ENCODE peak calls at places on chromosome 6, in four cellular contexts. One of them, this sample, is unnamed.

GRCh38 chr6:101163611-101164010 is 229.9 kb upstream of the GRIK2 start:
- DNase-seq in HL-60: no peak
- DNase-seq in GM12878: no peak
- DNase-seq in K562: no peak
- DNase-seq in this sample: no peak

GRCh38 chr6:48998574-48998973 is 464.5 kb downstream of the MMUT start:
- DNase-seq in HL-60: no peak
- DNase-seq in K562: no peak
- DNase-seq in GM12878: no peak
- DNase-seq in this sample: no peak

GRCh38 chr6:32226434-32226833 is 2.6 kb upstream of the NOTCH4 start:
- DNase-seq in GM12878: no peak
- DNase-seq in HL-60: no peak
- DNase-seq in K562: no peak
- DNase-seq in this sample: no peak

GRCh38 chr6:166499350-166500163 is 86.9 kb downstream of the RAMACL start:
- DNase-seq in HL-60: no peak
- DNase-seq in K562: no peak
- DNase-seq in GM12878: peak
- DNase-seq in this sample: no peak

GRCh38 chr6:155174576-155175174 is 89.1 kb upstream of the CLDN20 start:
- DNase-seq in HL-60: peak
- DNase-seq in GM12878: no peak
- DNase-seq in K562: peak
- DNase-seq in this sample: peak

GRCh38 chr6:87066449-87067288 is 28.2 kb downstream of the CGA start:
- DNase-seq in K562: peak
- DNase-seq in HL-60: peak
- DNase-seq in GM12878: peak
- DNase-seq in this sample: peak

GRCh38 chr6:31011153-31011552 is 879 bp downstream of the MUC22 start:
- DNase-seq in GM12878: no peak
- DNase-seq in HL-60: no peak
- DNase-seq in K562: no peak
- DNase-seq in this sample: no peak

GRCh38 chr6:116969211-116969863 is 92.3 kb downstream of the RFX6 start:
- DNase-seq in GM12878: no peak
- DNase-seq in K562: peak
- DNase-seq in HL-60: peak
- DNase-seq in this sample: peak

GRCh38 chr6:168093634-168094033 is 14.6 kb upstream of the FRMD1 start:
- DNase-seq in HL-60: no peak
- DNase-seq in K562: no peak
- DNase-seq in GM12878: no peak
- DNase-seq in this sample: no peak

GRCh38 chr6:140833396-140833795 is 1299.3 kb upstream of the GJE1 start:
- DNase-seq in GM12878: no peak
- DNase-seq in HL-60: no peak
- DNase-seq in K562: no peak
- DNase-seq in this sample: no peak

GRCh38 chr6:17812311-17812710 is 105.6 kb upstream of the NUP153 start:
- DNase-seq in HL-60: no peak
- DNase-seq in K562: no peak
- DNase-seq in GM12878: no peak
- DNase-seq in this sample: no peak

GRCh38 chr6:46876126-46876525 is 45.6 kb downstream of the ADGRF5 start:
- DNase-seq in GM12878: no peak
- DNase-seq in K562: no peak
- DNase-seq in HL-60: no peak
- DNase-seq in this sample: no peak

GRCh38 chr6:148223424-148223842 is 119.2 kb upstream of the SASH1 start:
- DNase-seq in HL-60: no peak
- DNase-seq in K562: no peak
- DNase-seq in GM12878: no peak
- DNase-seq in this sample: no peak

GRCh38 chr6:109143191-109143590 is 47.9 kb downstream of the CEP57L1 start:
- DNase-seq in GM12878: no peak
- DNase-seq in HL-60: no peak
- DNase-seq in K562: no peak
- DNase-seq in this sample: no peak

GRCh38 chr6:111843347-111844147 is 29.7 kb downstream of the FYN start:
- DNase-seq in K562: peak
- DNase-seq in HL-60: no peak
- DNase-seq in GM12878: no peak
- DNase-seq in this sample: no peak
- TF ChIP-seq SPI1 in K562: no peak
- TF ChIP-seq SPI1 in HL-60: no peak
- TF ChIP-seq SPI1 in GM12878: no peak
- TF ChIP-seq SPI1 in this sample: no peak

DNA sequence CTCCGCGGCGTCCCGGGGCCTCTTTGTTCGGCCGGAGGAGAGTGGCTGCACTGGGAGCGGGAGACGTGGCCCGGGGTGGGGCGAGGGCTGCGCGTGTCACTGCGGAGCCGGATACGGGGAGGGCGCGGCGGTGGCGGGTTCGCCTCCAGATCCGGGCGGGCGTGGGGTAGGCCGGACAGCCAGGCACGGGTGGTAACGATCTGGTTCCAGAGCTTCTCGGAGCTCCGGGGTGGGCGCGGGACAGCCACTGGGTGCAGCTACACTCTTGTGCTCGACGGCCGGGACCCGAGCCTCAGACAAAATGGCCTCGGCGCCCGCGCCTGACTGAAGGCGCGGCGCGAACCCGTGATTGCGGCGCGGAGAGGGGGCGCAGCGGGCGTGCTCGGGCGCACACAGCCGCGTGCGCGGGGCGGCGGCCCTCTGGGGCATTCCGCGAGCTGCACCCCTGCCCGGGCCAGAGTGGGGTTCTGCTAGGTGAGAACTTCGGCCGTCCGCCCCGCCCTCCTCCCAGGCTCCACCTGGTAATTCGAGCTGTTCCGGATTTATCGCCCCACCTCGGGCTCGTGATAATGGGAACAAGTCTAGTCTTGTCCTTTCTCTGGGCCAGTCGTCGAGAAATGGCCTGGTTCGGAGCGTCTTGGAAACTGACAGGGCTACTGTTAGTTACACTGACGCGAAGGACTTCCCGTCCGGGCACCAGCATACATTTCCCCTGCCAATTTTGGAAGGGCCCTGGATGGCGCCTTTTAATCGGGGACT is 1.0 kb downstream of the LOC128125822 start:
- DNase-seq in K562: peak
- DNase-seq in GM12878: peak
- DNase-seq in HL-60: peak
- DNase-seq in this sample: peak
- TF ChIP-seq SPI1 in K562: no peak
- TF ChIP-seq SPI1 in GM12878: no peak
- TF ChIP-seq SPI1 in HL-60: peak
- TF ChIP-seq SPI1 in this sample: peak

GRCh38 chr6:33377166-33377565 is 14.5 kb upstream of the KIFC1 start:
- DNase-seq in GM12878: no peak
- DNase-seq in K562: no peak
- DNase-seq in HL-60: no peak
- DNase-seq in this sample: no peak

GRCh38 chr6:33374359-33374910 is 17.2 kb upstream of the KIFC1 start:
- DNase-seq in K562: no peak
- DNase-seq in GM12878: no peak
- DNase-seq in HL-60: no peak
- DNase-seq in this sample: no peak

GRCh38 chr6:33372532-33373123 is 19.0 kb upstream of the KIFC1 start:
- DNase-seq in HL-60: peak
- DNase-seq in K562: no peak
- DNase-seq in GM12878: no peak
- DNase-seq in this sample: no peak

GRCh38 chr6:33373950-33374349 is 17.7 kb upstream of the KIFC1 start:
- DNase-seq in GM12878: no peak
- DNase-seq in K562: no peak
- DNase-seq in HL-60: no peak
- DNase-seq in this sample: no peak

DNA sequence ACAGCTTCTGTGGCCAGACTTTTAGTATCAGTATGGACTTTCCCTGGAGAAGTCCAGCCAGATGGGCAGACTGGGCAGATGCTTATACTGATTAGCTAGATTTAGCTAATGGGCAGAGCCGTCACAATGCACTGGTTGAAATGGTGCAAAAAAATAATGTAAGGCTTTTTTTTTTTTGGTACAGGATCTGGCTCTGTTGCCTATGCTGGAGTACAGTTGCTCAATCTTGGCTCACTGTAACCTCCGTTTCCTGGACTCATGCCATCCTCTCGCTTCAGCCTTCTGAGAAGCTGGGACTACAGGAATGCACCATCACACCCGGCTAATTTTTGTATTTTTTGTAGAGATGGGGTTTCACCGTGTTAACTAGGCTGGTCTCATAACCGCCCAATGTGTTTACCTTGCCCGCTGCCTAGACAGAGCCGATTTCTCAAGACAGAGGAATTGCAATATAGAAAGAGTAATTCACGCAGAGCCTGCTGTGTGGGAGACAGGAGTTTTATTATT is 16.4 kb upstream of the KIFC1 start:
- DNase-seq in GM12878: no peak
- DNase-seq in K562: no peak
- DNase-seq in HL-60: peak
- DNase-seq in this sample: no peak
- TF ChIP-seq SPI1 in GM12878: no peak
- TF ChIP-seq SPI1 in K562: no peak
- TF ChIP-seq SPI1 in HL-60: no peak
- TF ChIP-seq SPI1 in this sample: no peak

DNA sequence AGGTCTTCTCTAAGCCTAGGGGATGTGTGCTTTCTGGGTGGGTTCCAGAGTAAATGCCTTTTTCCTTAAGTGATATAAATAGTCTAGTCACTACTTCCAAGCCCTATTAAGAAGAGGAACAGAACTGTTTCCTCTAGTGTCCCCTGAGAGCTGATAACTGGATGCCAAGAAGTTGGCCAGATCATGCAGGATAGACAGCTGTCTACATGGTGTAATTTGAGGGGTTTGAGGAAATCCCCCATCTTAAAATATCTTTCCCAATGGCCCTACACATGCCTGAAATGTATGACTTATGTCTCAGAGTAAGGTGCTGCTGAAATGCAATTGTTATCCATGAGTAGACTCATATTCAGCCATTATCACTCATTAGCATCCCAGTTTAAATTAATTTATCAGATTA is 20.2 kb upstream of the PIM1 start:
- DNase-seq in K562: no peak
- DNase-seq in HL-60: no peak
- DNase-seq in GM12878: no peak
- DNase-seq in this sample: no peak
- TF ChIP-seq SPI1 in K562: no peak
- TF ChIP-seq SPI1 in HL-60: no peak
- TF ChIP-seq SPI1 in GM12878: no peak
- TF ChIP-seq SPI1 in this sample: no peak